ENCODE peak calls at places on chromosomes 2 and 18, in four cellular contexts. U is CD8-positive, alpha-beta T cell; P is GM13976; R is nephron progenitor cell. Z is an unnamed sample.

GRCh38 chr2:31401580-31401979 is 13.0 kb downstream of the XDH start:
- DNase-seq in U (no peak), P (no peak), R (no peak), Z (no peak)

GRCh38 chr2:240720686-240721595 is 29.3 kb downstream of the AQP12A start:
- DNase-seq in U (no peak), P (no peak), R (no peak), Z (no peak)

GRCh38 chr18:8114480-8114879 is 494.8 kb upstream of the RAB12 start:
- DNase-seq in U (no peak), P (no peak), R (no peak), Z (no peak)

GRCh38 chr2:26172866-26173595 is at the start of gene GAREM2:
- DNase-seq in U (no peak), P (no peak), R (peak), Z (no peak)

GRCh38 chr2:101597347-101597944 is 100.1 kb upstream of the MAP4K4 start:
- DNase-seq in U (no peak), P (no peak), R (no peak), Z (no peak)

GRCh38 chr18:79393181-79393598 is 2.5 kb upstream of the NFATC1 start:
- DNase-seq in U (peak), P (no peak), R (no peak), Z (no peak)

GRCh38 chr18:8801263-8801901 is 96.0 kb downstream of the MTCL1 start:
- DNase-seq in U (no peak), P (no peak), R (no peak), Z (no peak)

GRCh38 chr2:3762771-3763447 is 59.5 kb downstream of the DCDC2C start:
- DNase-seq in U (no peak), P (no peak), R (no peak), Z (no peak)

GRCh38 chr2:126317797-126318431 is 338.0 kb upstream of the GYPC start:
- DNase-seq in U (no peak), P (no peak), R (no peak), Z (no peak)

GRCh38 chr18:21831413-21831831 is 90.8 kb downstream of the MIB1 start:
- DNase-seq in U (no peak), P (no peak), R (no peak), Z (no peak)

GRCh38 chr2:238970553-238971081 is 122.7 kb downstream of the TWIST2 start:
- DNase-seq in U (no peak), P (peak), R (peak), Z (peak)

GRCh38 chr2:29114841-29115609 is at the start of gene CLIP4:
- DNase-seq in U (peak), P (peak), R (peak), Z (peak)

GRCh38 chr18:80046431-80046830 is 12.2 kb downstream of the RBFA start:
- DNase-seq in U (no peak), P (no peak), R (no peak), Z (no peak)

Z was measured in activated T-helper 2 cell treated with anti-CD3 and anti-CD28 coated beads, Interferon-gamma antibody, Interleukin-2, Interleukin-4, amounts not matched to agents 10 μg/mL and 5 μg/mL and 100 μg/mL, durations not matched to agents 14 hours and 24 hours and 36 hours.